ENCODE peak calls at places on chromosomes 16 and 17, in ten cellular contexts. One of them, this sample, is unnamed.
A peak's percentile ranks its signal among the peaks of the same experiment; 100 is the strongest.

GRCh38 chr16:80804451-80805383 is at the start of gene CDYL2:
- DNase-seq in HEK293T: peak; percentile 54
- DNase-seq in GM04504: peak; percentile 23
- DNase-seq in T47D: peak; percentile 90
- DNase-seq in lower leg skin: no peak
- DNase-seq in heart right ventricle: peak; percentile 58
- DNase-seq in aorta: peak; percentile 52
- DNase-seq in H54: peak; percentile 68
- DNase-seq in stromal cell of bone marrow: no peak
- DNase-seq in tibial artery: no peak
- DNase-seq in this sample: no peak

GRCh38 chr16:74521691-74522090 is 85.2 kb downstream of the GLG1 start:
- DNase-seq in HEK293T: no peak
- DNase-seq in GM04504: peak; percentile 12
- DNase-seq in T47D: no peak
- DNase-seq in lower leg skin: no peak
- DNase-seq in heart right ventricle: no peak
- DNase-seq in aorta: no peak
- DNase-seq in H54: no peak
- DNase-seq in stromal cell of bone marrow: peak; percentile 2
- DNase-seq in tibial artery: no peak
- DNase-seq in this sample: peak; percentile 27

GRCh38 chr17:75614006-75614405 is 19.2 kb upstream of the SMIM5 start:
- DNase-seq in HEK293T: peak; percentile 74
- DNase-seq in GM04504: no peak
- DNase-seq in T47D: no peak
- DNase-seq in lower leg skin: no peak
- DNase-seq in heart right ventricle: no peak
- DNase-seq in aorta: peak; percentile 42
- DNase-seq in H54: peak; percentile 63
- DNase-seq in stromal cell of bone marrow: no peak
- DNase-seq in tibial artery: no peak
- DNase-seq in this sample: no peak

GRCh38 chr16:87929986-87930385 is 6.3 kb downstream of the CA5A start:
- DNase-seq in HEK293T: no peak
- DNase-seq in GM04504: no peak
- DNase-seq in T47D: no peak
- DNase-seq in lower leg skin: no peak
- DNase-seq in heart right ventricle: no peak
- DNase-seq in aorta: no peak
- DNase-seq in H54: no peak
- DNase-seq in stromal cell of bone marrow: no peak
- DNase-seq in tibial artery: no peak
- DNase-seq in this sample: no peak

GRCh38 chr17:42784811-42785592 is 4.6 kb downstream of the WNK4 start:
- DNase-seq in HEK293T: no peak
- DNase-seq in GM04504: no peak
- DNase-seq in T47D: no peak
- DNase-seq in lower leg skin: no peak
- DNase-seq in heart right ventricle: no peak
- DNase-seq in aorta: no peak
- DNase-seq in H54: no peak
- DNase-seq in stromal cell of bone marrow: no peak
- DNase-seq in tibial artery: no peak
- DNase-seq in this sample: no peak

GRCh38 chr17:42548070-42548837 is 4.5 kb upstream of the HSD17B1 start:
- DNase-seq in HEK293T: no peak
- DNase-seq in GM04504: no peak
- DNase-seq in T47D: no peak
- DNase-seq in lower leg skin: no peak
- DNase-seq in heart right ventricle: peak; percentile 62
- DNase-seq in aorta: no peak
- DNase-seq in H54: no peak
- DNase-seq in stromal cell of bone marrow: no peak
- DNase-seq in tibial artery: no peak
- DNase-seq in this sample: no peak

GRCh38 chr17:53101706-53102105 is 721.0 kb upstream of the KIF2B start:
- DNase-seq in HEK293T: no peak
- DNase-seq in GM04504: no peak
- DNase-seq in T47D: no peak
- DNase-seq in lower leg skin: no peak
- DNase-seq in heart right ventricle: no peak
- DNase-seq in aorta: no peak
- DNase-seq in H54: no peak
- DNase-seq in stromal cell of bone marrow: no peak
- DNase-seq in tibial artery: no peak
- DNase-seq in this sample: no peak

GRCh38 chr17:82287849-82288601 is 14.5 kb upstream of the CSNK1D start:
- DNase-seq in HEK293T: peak; percentile 71
- DNase-seq in GM04504: no peak
- DNase-seq in T47D: no peak
- DNase-seq in lower leg skin: no peak
- DNase-seq in heart right ventricle: peak; percentile 78
- DNase-seq in aorta: peak; percentile 73
- DNase-seq in H54: peak; percentile 79
- DNase-seq in stromal cell of bone marrow: peak; percentile 55
- DNase-seq in tibial artery: no peak
- DNase-seq in this sample: no peak

GRCh38 chr17:45440161-45440859 is 7.6 kb upstream of the ARHGAP27 start:
- DNase-seq in HEK293T: no peak
- DNase-seq in GM04504: no peak
- DNase-seq in T47D: peak; percentile 58
- DNase-seq in lower leg skin: no peak
- DNase-seq in heart right ventricle: no peak
- DNase-seq in aorta: no peak
- DNase-seq in H54: no peak
- DNase-seq in stromal cell of bone marrow: no peak
- DNase-seq in tibial artery: peak; percentile 44
- DNase-seq in this sample: no peak

GRCh38 chr17:56793947-56794346 is 39.8 kb downstream of the C17orf67 start:
- DNase-seq in HEK293T: no peak
- DNase-seq in GM04504: no peak
- DNase-seq in T47D: no peak
- DNase-seq in lower leg skin: no peak
- DNase-seq in heart right ventricle: no peak
- DNase-seq in aorta: no peak
- DNase-seq in H54: no peak
- DNase-seq in stromal cell of bone marrow: no peak
- DNase-seq in tibial artery: no peak
- DNase-seq in this sample: no peak

GRCh38 chr17:67696853-67697505 is 20.8 kb upstream of the NOL11 start:
- DNase-seq in HEK293T: no peak
- DNase-seq in GM04504: no peak
- DNase-seq in T47D: no peak
- DNase-seq in lower leg skin: no peak
- DNase-seq in heart right ventricle: no peak
- DNase-seq in aorta: no peak
- DNase-seq in H54: no peak
- DNase-seq in stromal cell of bone marrow: no peak
- DNase-seq in tibial artery: no peak
- DNase-seq in this sample: no peak

GRCh38 chr17:74635418-74635817 is 11.9 kb upstream of the CD300E start:
- DNase-seq in HEK293T: no peak
- DNase-seq in GM04504: no peak
- DNase-seq in T47D: no peak
- DNase-seq in lower leg skin: no peak
- DNase-seq in heart right ventricle: no peak
- DNase-seq in aorta: no peak
- DNase-seq in H54: no peak
- DNase-seq in stromal cell of bone marrow: no peak
- DNase-seq in tibial artery: no peak
- DNase-seq in this sample: no peak

GRCh38 chr16:1909661-1910231 is 8.5 kb downstream of the HS3ST6 start:
- DNase-seq in HEK293T: no peak
- DNase-seq in GM04504: no peak
- DNase-seq in T47D: no peak
- DNase-seq in lower leg skin: peak; percentile 27
- DNase-seq in heart right ventricle: no peak
- DNase-seq in aorta: no peak
- DNase-seq in H54: no peak
- DNase-seq in stromal cell of bone marrow: no peak
- DNase-seq in tibial artery: no peak
- DNase-seq in this sample: no peak

GRCh38 chr17:14779236-14779635 is 478.4 kb downstream of the HS3ST3B1 start:
- DNase-seq in HEK293T: no peak
- DNase-seq in GM04504: no peak
- DNase-seq in T47D: no peak
- DNase-seq in lower leg skin: no peak
- DNase-seq in heart right ventricle: no peak
- DNase-seq in aorta: no peak
- DNase-seq in H54: no peak
- DNase-seq in stromal cell of bone marrow: no peak
- DNase-seq in tibial artery: no peak
- DNase-seq in this sample: no peak

GRCh38 chr17:75970011-75970523 is 8.9 kb downstream of the ACOX1 start:
- DNase-seq in HEK293T: no peak
- DNase-seq in GM04504: peak; percentile 24
- DNase-seq in T47D: no peak
- DNase-seq in lower leg skin: no peak
- DNase-seq in heart right ventricle: no peak
- DNase-seq in aorta: no peak
- DNase-seq in H54: no peak
- DNase-seq in stromal cell of bone marrow: no peak
- DNase-seq in tibial artery: no peak
- DNase-seq in this sample: no peak

GRCh38 chr16:5066511-5066910 is 755 bp upstream of the C16orf89 start:
- DNase-seq in HEK293T: no peak
- DNase-seq in GM04504: no peak
- DNase-seq in T47D: no peak
- DNase-seq in lower leg skin: no peak
- DNase-seq in heart right ventricle: no peak
- DNase-seq in aorta: no peak
- DNase-seq in H54: no peak
- DNase-seq in stromal cell of bone marrow: no peak
- DNase-seq in tibial artery: no peak
- DNase-seq in this sample: no peak

GRCh38 chr16:59887856-59888255 is 1153.7 kb upstream of the GOT2 start:
- DNase-seq in HEK293T: no peak
- DNase-seq in GM04504: no peak
- DNase-seq in T47D: no peak
- DNase-seq in lower leg skin: no peak
- DNase-seq in heart right ventricle: no peak
- DNase-seq in aorta: no peak
- DNase-seq in H54: no peak
- DNase-seq in stromal cell of bone marrow: no peak
- DNase-seq in tibial artery: no peak
- DNase-seq in this sample: no peak

GRCh38 chr17:15744885-15745284 is 12.8 kb downstream of the TBC1D26 start:
- DNase-seq in HEK293T: no peak
- DNase-seq in GM04504: no peak
- DNase-seq in T47D: no peak
- DNase-seq in lower leg skin: no peak
- DNase-seq in heart right ventricle: no peak
- DNase-seq in aorta: no peak
- DNase-seq in H54: no peak
- DNase-seq in stromal cell of bone marrow: no peak
- DNase-seq in tibial artery: no peak
- DNase-seq in this sample: peak; percentile 73

GRCh38 chr16:67930191-67930590 is 1.5 kb downstream of the CTRL start:
- DNase-seq in HEK293T: no peak
- DNase-seq in GM04504: no peak
- DNase-seq in T47D: no peak
- DNase-seq in lower leg skin: no peak
- DNase-seq in heart right ventricle: no peak
- DNase-seq in aorta: peak; percentile 30
- DNase-seq in H54: no peak
- DNase-seq in stromal cell of bone marrow: no peak
- DNase-seq in tibial artery: no peak
- DNase-seq in this sample: no peak

GRCh38 chr17:40602445-40603443 is 37.5 kb upstream of the CCR7 start:
- DNase-seq in HEK293T: no peak
- DNase-seq in GM04504: no peak
- DNase-seq in T47D: no peak
- DNase-seq in lower leg skin: no peak
- DNase-seq in heart right ventricle: no peak
- DNase-seq in aorta: no peak
- DNase-seq in H54: no peak
- DNase-seq in stromal cell of bone marrow: no peak
- DNase-seq in tibial artery: no peak
- DNase-seq in this sample: no peak

GRCh38 chr17:21466550-21466949 is 90.4 kb downstream of the KCNJ12 start:
- DNase-seq in HEK293T: no peak
- DNase-seq in GM04504: no peak
- DNase-seq in T47D: no peak
- DNase-seq in lower leg skin: no peak
- DNase-seq in heart right ventricle: no peak
- DNase-seq in aorta: no peak
- DNase-seq in H54: no peak
- DNase-seq in stromal cell of bone marrow: no peak
- DNase-seq in tibial artery: no peak
- DNase-seq in this sample: no peak

GRCh38 chr17:80969030-80969673 is 22.5 kb upstream of the CHMP6 start:
- DNase-seq in HEK293T: no peak
- DNase-seq in GM04504: no peak
- DNase-seq in T47D: no peak
- DNase-seq in lower leg skin: no peak
- DNase-seq in heart right ventricle: no peak
- DNase-seq in aorta: peak; percentile 51
- DNase-seq in H54: no peak
- DNase-seq in stromal cell of bone marrow: no peak
- DNase-seq in tibial artery: no peak
- DNase-seq in this sample: no peak

GRCh38 chr16:70684146-70685060 is 1.4 kb downstream of the MTSS2 start:
- DNase-seq in HEK293T: no peak
- DNase-seq in GM04504: no peak
- DNase-seq in T47D: no peak
- DNase-seq in lower leg skin: no peak
- DNase-seq in heart right ventricle: peak; percentile 34
- DNase-seq in aorta: peak; percentile 59
- DNase-seq in H54: no peak
- DNase-seq in stromal cell of bone marrow: no peak
- DNase-seq in tibial artery: no peak
- DNase-seq in this sample: no peak

GRCh38 chr17:66518108-66518507 is 215.7 kb downstream of the PRKCA start:
- DNase-seq in HEK293T: no peak
- DNase-seq in GM04504: no peak
- DNase-seq in T47D: no peak
- DNase-seq in lower leg skin: no peak
- DNase-seq in heart right ventricle: no peak
- DNase-seq in aorta: no peak
- DNase-seq in H54: no peak
- DNase-seq in stromal cell of bone marrow: no peak
- DNase-seq in tibial artery: no peak
- DNase-seq in this sample: no peak